ENCODE peak calls at places on chromosomes 4 and X, in six cellular contexts. T is PC-9, L is A549, F is fibroblast of mammary gland, Z is activated B cell treated with CpG ODN at 0.5 μM for 24 hours, Y is upper lobe of right lung. D is an unnamed sample.

GRCh38 chr4:169583563-169583962 is 28.8 kb downstream of the NEK1 start:
- DNase-seq in Z (no peak), Y (no peak), T (no peak), F (peak), L (no peak), D (no peak)

GRCh38 chr4:175929932-175930331 is 117.9 kb upstream of the GPM6A start:
- DNase-seq in Y (no peak), F (no peak), Z (no peak), L (no peak), T (no peak), D (no peak)

GRCh38 chr4:173801876-173802713 is 272.1 kb upstream of the HAND2 start:
- DNase-seq in T (no peak), F (peak), Y (no peak), Z (no peak), L (no peak), D (no peak)

GRCh38 chr4:81173213-81173612 is 41.8 kb downstream of the PRKG2 start:
- DNase-seq in Z (no peak), L (peak), Y (no peak), F (peak), T (no peak), D (no peak)

GRCh38 chr4:91471280-91471679 is 832.5 kb upstream of the GRID2 start:
- DNase-seq in Z (no peak), L (no peak), F (no peak), T (no peak), Y (no peak), D (no peak)

GRCh38 chr4:76956961-76957738 is 7.6 kb downstream of the SEPTIN11 start:
- DNase-seq in Z (no peak), F (peak), T (no peak), L (no peak), Y (no peak), D (no peak)

GRCh38 chr4:108168672-108169562 is at the start of gene LEF1:
- DNase-seq in L (no peak), Y (peak), T (peak), F (peak), Z (no peak), D (peak)

GRCh38 chrX:13022926-13023325 is 21.5 kb downstream of the FAM9C start:
- DNase-seq in T (no peak), F (no peak), Y (no peak), Z (no peak), L (no peak), D (no peak)

GRCh38 chr4:40577588-40578253 is 51.9 kb downstream of the RBM47 start:
- DNase-seq in L (no peak), Y (no peak), T (no peak), Z (no peak), F (no peak), D (no peak)

DNA sequence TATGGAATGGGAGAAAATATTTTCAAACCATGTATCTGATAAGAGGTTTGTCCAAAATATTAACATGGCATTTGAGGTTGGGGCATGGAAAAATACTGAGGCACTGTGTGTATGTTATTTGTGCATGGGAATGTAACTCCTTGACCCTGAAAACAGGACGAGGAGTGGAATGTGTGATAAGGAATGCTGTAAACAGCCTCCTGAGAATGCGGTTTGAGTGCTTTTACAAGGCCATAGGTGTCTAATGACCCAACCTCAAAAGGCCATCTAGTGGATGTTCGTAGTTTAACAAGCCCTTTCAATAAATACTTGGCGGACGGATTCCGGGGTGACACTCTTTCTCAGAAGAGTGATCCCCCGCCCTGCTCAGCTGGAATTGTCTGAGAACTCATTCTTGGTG is 162.9 kb upstream of the USP9X start:
- DNase-seq in Y (no peak), L (peak), F (peak), T (peak), Z (no peak), D (no peak)
- TF ChIP-seq CTCF in Y (peak), L (no peak), F (peak), T (peak), Z (no peak), D (no peak)

GRCh38 chr4:150950657-150951056 is 64.4 kb downstream of the LRBA start:
- DNase-seq in Z (no peak), F (peak), L (peak), Y (no peak), T (no peak), D (no peak)

GRCh38 chr4:150949342-150949741 is 65.7 kb downstream of the LRBA start:
- DNase-seq in T (no peak), Z (no peak), F (no peak), Y (no peak), L (no peak), D (no peak)

GRCh38 chr4:150949943-150950342 is 65.1 kb downstream of the LRBA start:
- DNase-seq in F (no peak), Y (no peak), Z (no peak), T (no peak), L (no peak), D (no peak)

GRCh38 chr4:150948710-150949109 is 66.4 kb downstream of the LRBA start:
- DNase-seq in L (no peak), T (no peak), Z (no peak), Y (no peak), F (no peak), D (no peak)

GRCh38 chr4:150952167-150952845 is 62.8 kb downstream of the LRBA start:
- DNase-seq in Z (no peak), T (no peak), L (no peak), F (no peak), Y (no peak), D (no peak)
- TF ChIP-seq CTCF in Z (no peak), T (no peak), L (no peak), F (no peak), Y (no peak), D (no peak)

GRCh38 chr4:14180166-14180565 is 552.6 kb upstream of the BOD1L1 start:
- DNase-seq in T (no peak), L (no peak), Z (no peak), F (no peak), Y (no peak), D (no peak)

GRCh38 chr4:14180983-14181601 is 553.6 kb upstream of the BOD1L1 start:
- DNase-seq in T (peak), Y (no peak), L (peak), F (no peak), Z (no peak), D (no peak)

GRCh38 chr4:14178421-14178820 is 550.9 kb upstream of the BOD1L1 start:
- DNase-seq in L (peak), F (peak), Y (no peak), Z (no peak), T (peak), D (no peak)

GRCh38 chr4:14176613-14177012 is 549.1 kb upstream of the BOD1L1 start:
- DNase-seq in L (no peak), Z (no peak), Y (no peak), F (peak), T (no peak), D (no peak)

GRCh38 chr4:14177987-14178386 is 550.5 kb upstream of the BOD1L1 start:
- DNase-seq in Y (no peak), L (no peak), F (no peak), T (no peak), Z (no peak), D (no peak)
- TF ChIP-seq CTCF in Y (no peak), L (no peak), F (no peak), T (no peak), Z (no peak), D (no peak)

GRCh38 chr4:2041234-2042130 is 17.6 kb upstream of the NAT8L start:
- DNase-seq in F (peak), L (peak), Z (peak), Y (peak), T (peak), D (peak)

GRCh38 chr4:2042947-2043395 is 16.2 kb upstream of the NAT8L start:
- DNase-seq in T (no peak), F (no peak), L (no peak), Y (peak), Z (no peak), D (no peak)

GRCh38 chr4:2042207-2042946 is 16.8 kb upstream of the NAT8L start:
- DNase-seq in F (no peak), Z (peak), T (no peak), L (no peak), Y (peak), D (no peak)

GRCh38 chr4:2043396-2044118 is 15.6 kb upstream of the NAT8L start:
- DNase-seq in Z (no peak), T (no peak), L (no peak), Y (peak), F (no peak), D (no peak)

GRCh38 chr4:2040391-2041233 is 18.5 kb upstream of the NAT8L start:
- DNase-seq in F (no peak), Z (no peak), T (no peak), Y (peak), L (no peak), D (no peak)
- TF ChIP-seq CTCF in F (no peak), Z (no peak), T (no peak), Y (no peak), L (no peak), D (no peak)

GRCh38 chr4:2598661-2599654 is 62.5 kb downstream of the FAM193A start:
- DNase-seq in F (peak), Y (peak), Z (peak), L (peak), T (no peak), D (no peak)
- TF ChIP-seq CTCF in F (no peak), Y (peak), Z (no peak), L (no peak), T (no peak), D (no peak)